ENCODE peak calls at places on chromosomes 4 and X, in seven cellular contexts. A, W, M, L, J, V and R are unnamed samples.

GRCh38 chr4:23323436-23323835 is 566.4 kb downstream of the PPARGC1A start:
- DNase-seq in W (no peak), V (no peak), L (no peak), J (no peak), M (no peak), A (no peak), R (no peak)

GRCh38 chrX:118497180-118497814 is 1.7 kb downstream of the DOCK11 start:
- DNase-seq in L (no peak), V (no peak), A (no peak), W (no peak), M (no peak), J (no peak), R (no peak)

GRCh38 chr4:83552085-83552484 is 16.2 kb downstream of the GPAT3 start:
- DNase-seq in L (no peak), V (no peak), M (no peak), J (peak), A (no peak), W (no peak), R (no peak)

GRCh38 chr4:122480023-122480422 is 23.5 kb upstream of the IL2 start:
- DNase-seq in A (no peak), V (no peak), J (peak), M (no peak), W (no peak), L (peak), R (no peak)

GRCh38 chrX:135639066-135639815 is 74.2 kb upstream of the CT45A1 start:
- DNase-seq in A (no peak), M (no peak), J (no peak), V (no peak), L (no peak), W (no peak), R (no peak)

GRCh38 chrX:134717698-134718328 is 59.5 kb upstream of the PLAC1 start:
- DNase-seq in V (no peak), M (no peak), L (peak), W (no peak), A (no peak), J (peak), R (no peak)

GRCh38 chrX:68648960-68649359 is 1.5 kb downstream of the STARD8 start:
- DNase-seq in M (no peak), A (no peak), V (no peak), L (peak), W (no peak), J (peak), R (no peak)

GRCh38 chr4:48342559-48342878 is 1.2 kb downstream of the SLAIN2 start:
- DNase-seq in J (no peak), A (no peak), M (no peak), W (no peak), V (no peak), L (no peak), R (no peak)

GRCh38 chrX:3699841-3700381 is 13.5 kb downstream of the PRKX start:
- DNase-seq in W (no peak), A (no peak), V (no peak), L (no peak), M (no peak), J (no peak), R (no peak)

GRCh38 chr4:170777663-170778062 is 687.9 kb upstream of the AADAT start:
- DNase-seq in M (no peak), V (no peak), J (no peak), A (no peak), W (no peak), L (no peak), R (no peak)

GRCh38 chr4:145557720-145558119 is 61.5 kb upstream of the MMAA start:
- DNase-seq in V (peak), M (no peak), A (no peak), J (peak), W (peak), L (peak), R (peak)

GRCh38 chrX:120653000-120653399 is 23.1 kb upstream of the C1GALT1C1 start:
- DNase-seq in V (no peak), W (no peak), M (no peak), L (no peak), J (no peak), A (no peak), R (no peak)

GRCh38 chr4:139905489-139905888 is 239.9 kb downstream of the MGST2 start:
- DNase-seq in M (no peak), A (no peak), J (no peak), L (no peak), W (no peak), V (no peak), R (no peak)

GRCh38 chrX:9534686-9535085 is 69.8 kb downstream of the TBL1X start:
- DNase-seq in V (no peak), L (peak), M (no peak), W (no peak), J (peak), A (no peak), R (no peak)

GRCh38 chr4:5638316-5638715 is 70.0 kb downstream of the EVC2 start:
- DNase-seq in M (no peak), A (no peak), L (peak), W (no peak), J (peak), V (no peak), R (no peak)

GRCh38 chrX:51834076-51834475 is 59.3 kb upstream of the MAGED1 start:
- DNase-seq in W (no peak), L (no peak), M (no peak), V (no peak), J (no peak), A (no peak), R (no peak)

GRCh38 chr4:23981328-23981727 is 91.5 kb upstream of the PPARGC1A start:
- DNase-seq in L (peak), J (no peak), W (no peak), V (no peak), A (no peak), M (no peak), R (no peak)

GRCh38 chr4:154985673-154986072 is 204.6 kb downstream of the RBM46 start:
- DNase-seq in V (no peak), J (peak), M (no peak), L (no peak), W (no peak), A (no peak), R (no peak)

GRCh38 chr4:7516116-7516772 is 81.5 kb upstream of the PSAPL1 start:
- DNase-seq in W (peak), A (no peak), J (no peak), V (no peak), M (no peak), L (no peak), R (no peak)

GRCh38 chr4:7518871-7519637 is 84.3 kb upstream of the PSAPL1 start:
- DNase-seq in W (no peak), A (no peak), L (no peak), V (no peak), J (no peak), M (no peak), R (no peak)

GRCh38 chr4:7522452-7522851 is 87.7 kb upstream of the PSAPL1 start:
- DNase-seq in L (no peak), V (no peak), J (no peak), W (no peak), A (no peak), M (no peak), R (no peak)

GRCh38 chr4:7516773-7517144 is 82.0 kb upstream of the PSAPL1 start:
- DNase-seq in L (no peak), J (no peak), A (no peak), V (no peak), M (no peak), W (no peak), R (no peak)

GRCh38 chr4:7519638-7520373 is 85.1 kb upstream of the PSAPL1 start:
- DNase-seq in W (no peak), M (no peak), A (no peak), L (no peak), J (no peak), V (no peak), R (no peak)
- TF ChIP-seq CTCF in W (no peak), M (no peak), A (no peak), L (no peak), J (no peak), V (no peak), R (no peak)

GRCh38 chrX:103017542-103017941 is 46.4 kb downstream of the BEX1 start:
- DNase-seq in A (no peak), M (no peak), W (no peak), L (no peak), J (no peak), V (no peak), R (no peak)
- TF ChIP-seq CTCF in A (no peak), M (no peak), W (no peak), L (no peak), J (no peak), V (peak), R (no peak)

GRCh38 chr4:10089346-10089745 is 27.3 kb downstream of the WDR1 start:
- DNase-seq in W (no peak), V (no peak), A (no peak), L (no peak), J (no peak), M (no peak), R (peak)
- TF ChIP-seq CTCF in W (no peak), V (peak), A (no peak), L (no peak), J (peak), M (no peak), R (peak)

DNA sequence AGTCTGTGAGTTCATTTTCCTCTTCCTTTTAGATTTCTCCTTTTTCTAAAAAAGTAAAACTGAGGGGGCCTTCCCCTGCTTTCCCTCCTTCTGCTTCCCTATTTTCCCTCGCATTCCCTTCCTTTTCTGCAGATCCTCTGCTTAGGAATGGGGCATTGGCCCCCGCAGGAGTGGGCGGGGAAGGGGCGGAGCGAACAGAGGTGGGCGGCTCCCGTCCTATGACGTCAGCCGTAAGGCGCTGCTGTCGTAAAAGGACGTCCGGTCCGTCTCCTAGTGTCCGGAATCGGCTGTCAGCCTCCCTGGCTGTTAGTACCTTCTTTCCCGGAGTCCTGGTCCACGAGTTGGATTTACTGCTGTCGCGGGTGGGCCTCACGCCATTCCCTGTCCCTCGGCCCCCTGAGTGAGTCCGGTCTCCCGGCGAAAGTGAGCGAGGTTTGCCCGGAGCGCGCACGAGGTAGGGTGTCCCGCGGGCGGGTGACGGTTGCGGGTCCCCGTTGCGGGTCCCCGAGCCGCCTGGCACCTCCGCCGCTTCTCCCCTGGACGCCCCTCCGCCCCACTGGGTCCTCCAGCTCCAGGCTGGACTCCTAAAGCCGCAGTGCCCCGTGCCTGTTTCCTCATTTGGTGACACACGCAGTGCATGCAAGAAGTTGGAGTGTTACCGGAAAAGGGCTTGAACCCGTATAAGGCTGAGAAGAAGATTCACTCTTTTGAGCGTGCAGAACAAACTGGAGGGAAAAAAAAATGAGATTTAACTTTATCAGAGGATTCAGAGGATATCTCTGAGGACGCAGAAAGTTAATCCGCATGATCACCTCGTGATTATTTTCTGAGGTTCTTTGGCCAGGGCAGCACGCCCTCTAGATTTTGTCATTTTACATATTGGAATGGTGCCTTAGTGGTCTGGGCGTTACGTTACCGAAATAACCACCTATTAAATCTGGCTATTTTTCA is at the start of gene ZNF330:
- DNase-seq in J (peak), V (peak), W (peak), A (peak), L (peak), M (peak), R (peak)
- TF ChIP-seq CTCF in J (peak), V (peak), W (no peak), A (no peak), L (peak), M (no peak), R (no peak)

DNA sequence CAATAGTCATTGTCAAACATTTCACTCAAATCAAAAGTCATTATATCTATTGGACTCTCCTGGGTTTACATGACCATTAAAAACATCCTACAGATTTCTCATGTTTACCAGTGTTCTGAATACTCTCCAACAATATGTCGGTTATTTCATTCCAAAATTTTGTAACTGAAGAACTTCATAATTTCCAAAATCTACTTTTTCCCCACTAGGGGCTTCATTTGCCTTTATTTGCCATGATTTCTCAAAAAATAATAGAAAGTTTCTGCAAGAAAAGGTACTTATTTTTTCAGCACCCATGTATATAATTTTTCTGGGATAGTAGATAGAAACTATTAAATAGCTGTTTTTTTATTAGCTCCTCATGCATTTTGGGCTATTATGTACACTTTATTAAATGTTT is 49.0 kb downstream of the PRDM5 start:
- DNase-seq in J (no peak), L (no peak), M (no peak), A (no peak), W (no peak), V (no peak), R (no peak)
- TF ChIP-seq CTCF in J (no peak), L (peak), M (no peak), A (no peak), W (no peak), V (no peak), R (no peak)